ENCODE peak calls at places on chromosomes 7 and 10, in five cellular contexts. E, A, D, I and W are unnamed samples.
A peak's percentile ranks its signal among the peaks of the same experiment; 100 is the strongest.

GRCh38 chr7:108406474-108406873 is 49.8 kb downstream of the NRCAM start:
- DNase-seq in E (peak; percentile 22), A (no peak), D (no peak), I (peak; percentile 72), W (no peak)

GRCh38 chr10:47146571-47146970 is 153.4 kb upstream of the GDF10 start:
- DNase-seq in E (no peak), A (no peak), D (no peak), I (no peak), W (no peak)

GRCh38 chr7:157150825-157151412 is 12.2 kb downstream of the UBE3C start:
- DNase-seq in E (peak; percentile 41), A (peak; percentile 56), D (peak; percentile 53), I (peak; percentile 65), W (peak; percentile 26)

GRCh38 chr7:140778975-140779374 is 82.5 kb downstream of the NDUFB2 start:
- DNase-seq in E (no peak), A (no peak), D (no peak), I (no peak), W (no peak)

GRCh38 chr7:127726481-127726880 is 74.5 kb downstream of the SND1 start:
- DNase-seq in E (no peak), A (no peak), D (peak; percentile 54), I (no peak), W (no peak)

GRCh38 chr7:148084138-148084537 is 506.4 kb upstream of the C7orf33 start:
- DNase-seq in E (peak; percentile 19), A (no peak), D (peak; percentile 64), I (peak; percentile 5), W (peak; percentile 59)

GRCh38 chr7:6637544-6638229 is 569 bp downstream of the ZNF316 start:
- DNase-seq in E (peak; percentile 8), A (peak; percentile 66), D (peak; percentile 50), I (peak; percentile 35), W (no peak)

GRCh38 chr10:23338155-23338828 is 6.3 kb downstream of the C10orf67 start:
- DNase-seq in E (peak; percentile 67), A (no peak), D (peak; percentile 56), I (peak; percentile 68), W (no peak)

DNA sequence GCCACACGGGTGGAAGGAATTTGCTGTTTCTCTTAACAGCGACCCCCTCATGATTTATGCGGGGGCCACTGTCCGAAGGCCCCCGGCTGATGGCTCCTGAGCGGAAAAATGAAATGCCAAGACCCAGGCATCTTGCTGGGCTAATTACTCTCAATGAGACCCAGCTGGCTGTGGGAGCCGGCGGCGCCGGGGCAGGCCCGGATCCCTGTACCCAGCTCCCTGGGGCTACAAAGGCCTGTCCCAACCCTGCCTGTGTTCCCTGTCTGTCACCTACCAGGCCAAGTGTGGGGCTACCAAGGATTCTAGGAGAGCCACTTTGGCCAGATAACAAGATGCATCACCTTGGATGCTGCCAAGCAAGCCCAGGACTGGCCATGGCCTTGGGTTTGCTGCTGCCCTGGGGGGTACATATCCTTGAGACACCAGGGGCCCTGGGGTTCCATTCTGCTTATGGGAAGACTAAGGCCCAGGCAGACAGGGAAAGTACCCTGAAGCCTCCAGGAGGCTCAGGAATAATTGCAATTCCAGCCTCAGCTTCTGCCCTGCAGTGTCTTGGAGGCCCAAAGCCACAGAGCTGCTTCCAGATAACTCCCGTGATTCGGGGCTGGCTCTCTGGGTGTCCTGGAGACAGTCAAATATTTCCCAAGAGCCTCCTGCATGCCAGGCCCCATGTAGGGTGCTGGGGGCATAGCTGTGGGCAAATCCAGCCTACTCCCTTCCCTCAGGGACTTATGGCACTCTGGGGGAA is 22.7 kb downstream of the MYL10 start:
- DNase-seq in E (no peak), A (no peak), D (no peak), I (no peak), W (no peak)
- H4K91ac ChIP-seq in E (no peak overlapping the region), A (no peak overlapping the region), D (no peak overlapping the region), I (no peak overlapping the region), W (no peak overlapping the region)

GRCh38 chr10:44261710-44262455 is 123.0 kb downstream of the CXCL12 start:
- DNase-seq in E (peak; percentile 56), A (no peak), D (no peak), I (peak; percentile 42), W (no peak)

GRCh38 chr10:44263771-44264170 is 121.1 kb downstream of the CXCL12 start:
- DNase-seq in E (no peak), A (no peak), D (no peak), I (no peak), W (no peak)

GRCh38 chr10:44261296-44261695 is 123.6 kb downstream of the CXCL12 start:
- DNase-seq in E (no peak), A (no peak), D (no peak), I (no peak), W (no peak)

GRCh38 chr10:44264244-44264643 is 120.7 kb downstream of the CXCL12 start:
- DNase-seq in E (peak; percentile 17), A (no peak), D (no peak), I (no peak), W (no peak)

GRCh38 chr10:44262551-44263251 is 122.2 kb downstream of the CXCL12 start:
- DNase-seq in E (no peak), A (no peak), D (no peak), I (no peak), W (no peak)
- H3K9ac ChIP-seq in E (no peak overlapping the region), A (no peak overlapping the region), D (no peak overlapping the region), I (peak overlapping the region; percentile 72), W (no peak overlapping the region)

GRCh38 chr7:28354601-28355062 is 57.7 kb upstream of the CREB5 start:
- DNase-seq in E (peak; percentile 99), A (no peak), D (no peak), I (peak; percentile 79), W (no peak)
- H4K91ac ChIP-seq in E (no peak overlapping the region), A (no peak overlapping the region), D (no peak overlapping the region), I (no peak overlapping the region), W (no peak overlapping the region)

GRCh38 chr7:19268737-19269136 is 123.5 kb upstream of the FERD3L start:
- DNase-seq in E (peak; percentile 49), A (no peak), D (no peak), I (no peak), W (no peak)
- H3K9ac ChIP-seq in E (no peak overlapping the region), A (no peak overlapping the region), D (no peak overlapping the region), I (no peak overlapping the region), W (no peak overlapping the region)

DNA sequence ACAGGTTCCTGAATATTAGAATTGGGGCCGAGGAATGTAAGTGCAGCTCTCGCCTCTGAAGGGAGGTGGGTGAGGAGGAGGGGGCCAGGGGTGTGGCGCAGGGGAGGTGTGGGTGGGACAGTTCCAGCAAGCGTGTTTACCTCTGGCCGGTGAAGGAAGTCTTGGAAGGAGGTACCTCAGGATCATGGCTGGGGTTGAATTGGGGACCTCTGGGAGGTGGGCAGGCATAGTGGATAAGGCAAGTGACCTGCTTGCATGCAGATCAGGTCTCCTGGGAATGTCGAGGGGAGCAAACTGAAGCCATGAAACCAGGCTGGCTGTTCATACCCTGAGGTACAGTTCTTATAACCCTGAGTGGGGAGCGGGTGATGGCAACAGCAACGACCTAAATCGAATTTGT is 2.0 kb downstream of the ZNF775 start:
- DNase-seq in E (no peak), A (no peak), D (no peak), I (no peak), W (no peak)
- H4K91ac ChIP-seq in E (no peak overlapping the region), A (no peak overlapping the region), D (no peak overlapping the region), I (no peak overlapping the region), W (no peak overlapping the region)

DNA sequence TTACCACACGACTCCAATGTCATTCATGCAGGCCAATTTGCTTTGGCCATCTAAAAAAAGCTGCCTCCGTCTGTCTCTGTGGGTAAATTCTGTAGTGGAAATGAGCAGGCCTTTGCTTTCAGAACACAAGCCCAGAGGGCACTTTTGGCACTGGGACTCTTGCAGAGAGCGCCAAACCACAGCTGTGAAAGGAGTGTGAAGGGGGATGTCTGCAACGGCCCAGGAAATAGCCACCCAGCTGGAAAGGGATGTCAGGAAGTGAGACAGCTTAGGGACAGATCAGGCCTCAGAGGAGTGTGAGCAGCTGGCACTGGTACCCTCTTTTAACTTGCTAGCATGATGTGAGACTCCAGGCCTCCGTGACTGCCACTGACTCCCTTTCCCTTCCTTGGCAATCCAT is 152.4 kb downstream of the DKK1 start:
- DNase-seq in E (no peak), A (no peak), D (no peak), I (no peak), W (no peak)
- H3K9ac ChIP-seq in E (no peak overlapping the region), A (no peak overlapping the region), D (no peak overlapping the region), I (no peak overlapping the region), W (no peak overlapping the region)